ENCODE peak calls at places on chromosomes 3 and 15, in four cellular contexts. One of them, this sample, is unnamed.

GRCh38 chr3:58884457-58884856 is 165.4 kb downstream of the CFAP20DC start:
- DNase-seq in cardiac muscle cell: no peak
- DNase-seq in fibroblast of lung: no peak
- DNase-seq in CD8-positive, alpha-beta memory T cell: no peak
- DNase-seq in this sample: no peak

GRCh38 chr15:70036585-70037343 is 61.0 kb downstream of the TLE3 start:
- DNase-seq in cardiac muscle cell: no peak
- DNase-seq in fibroblast of lung: no peak
- DNase-seq in CD8-positive, alpha-beta memory T cell: no peak
- DNase-seq in this sample: peak; percentile 40

GRCh38 chr15:39172380-39173281 is 408.2 kb upstream of the THBS1 start:
- DNase-seq in cardiac muscle cell: peak; percentile 74
- DNase-seq in fibroblast of lung: peak; percentile 73
- DNase-seq in CD8-positive, alpha-beta memory T cell: no peak
- DNase-seq in this sample: peak; percentile 6

GRCh38 chr15:95826831-95827230 is 503.7 kb upstream of the NR2F2 start:
- DNase-seq in cardiac muscle cell: no peak
- DNase-seq in fibroblast of lung: no peak
- DNase-seq in CD8-positive, alpha-beta memory T cell: no peak
- DNase-seq in this sample: no peak

GRCh38 chr3:137347817-137348368 is 390.1 kb downstream of the IL20RB start:
- DNase-seq in cardiac muscle cell: no peak
- DNase-seq in fibroblast of lung: no peak
- DNase-seq in CD8-positive, alpha-beta memory T cell: no peak
- DNase-seq in this sample: no peak

GRCh38 chr15:99921086-99921485 is 187.8 kb upstream of the LYSMD4 start:
- DNase-seq in cardiac muscle cell: peak; percentile 50
- DNase-seq in fibroblast of lung: no peak
- DNase-seq in CD8-positive, alpha-beta memory T cell: no peak
- DNase-seq in this sample: no peak

GRCh38 chr3:43248194-43248593 is 38.1 kb upstream of the SNRK start:
- DNase-seq in cardiac muscle cell: no peak
- DNase-seq in fibroblast of lung: no peak
- DNase-seq in CD8-positive, alpha-beta memory T cell: no peak
- DNase-seq in this sample: no peak

GRCh38 chr3:193053031-193053430 is 135.4 kb upstream of the MB21D2 start:
- DNase-seq in cardiac muscle cell: peak; percentile 18
- DNase-seq in fibroblast of lung: no peak
- DNase-seq in CD8-positive, alpha-beta memory T cell: no peak
- DNase-seq in this sample: no peak

GRCh38 chr3:47162695-47163022 is 1.3 kb downstream of the SETD2 start:
- DNase-seq in cardiac muscle cell: peak; percentile 12
- DNase-seq in fibroblast of lung: peak; percentile 22
- DNase-seq in CD8-positive, alpha-beta memory T cell: no peak
- DNase-seq in this sample: peak; percentile 29

GRCh38 chr3:64666171-64666581 is 21.6 kb downstream of the ADAMTS9 start:
- DNase-seq in cardiac muscle cell: peak; percentile 23
- DNase-seq in fibroblast of lung: no peak
- DNase-seq in CD8-positive, alpha-beta memory T cell: no peak
- DNase-seq in this sample: no peak

GRCh38 chr3:179589143-179589542 is 15.3 kb downstream of the MRPL47 start:
- DNase-seq in cardiac muscle cell: peak; percentile 48
- DNase-seq in fibroblast of lung: no peak
- DNase-seq in CD8-positive, alpha-beta memory T cell: no peak
- DNase-seq in this sample: no peak

GRCh38 chr15:77107068-77107467 is 36.2 kb upstream of the TSPAN3 start:
- DNase-seq in cardiac muscle cell: peak; percentile 77
- DNase-seq in fibroblast of lung: peak; percentile 46
- DNase-seq in CD8-positive, alpha-beta memory T cell: no peak
- DNase-seq in this sample: no peak

GRCh38 chr3:20041197-20041780 is 1.0 kb downstream of the KAT2B start:
- DNase-seq in cardiac muscle cell: peak; percentile 72
- DNase-seq in fibroblast of lung: peak; percentile 75
- DNase-seq in CD8-positive, alpha-beta memory T cell: peak; percentile 70
- DNase-seq in this sample: peak; percentile 85

DNA sequence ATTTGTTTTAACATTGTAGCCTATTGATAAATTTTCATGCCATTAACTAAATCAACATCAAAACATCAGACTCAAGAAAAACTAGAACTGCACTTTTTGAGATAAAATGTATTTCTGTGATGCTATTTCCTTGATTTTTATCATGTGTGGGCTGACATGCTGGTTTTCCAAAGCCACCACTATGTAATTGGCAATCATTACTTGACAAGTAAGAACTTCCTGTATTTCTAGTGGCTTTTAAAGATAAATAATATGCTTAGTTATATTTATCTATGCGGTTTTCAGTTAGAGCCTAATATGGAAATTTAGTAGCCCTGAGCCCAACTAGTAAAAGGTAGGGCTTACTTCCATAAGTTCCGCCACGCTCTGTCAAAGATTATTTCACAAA is 91.5 kb downstream of the PPARG start:
- DNase-seq in cardiac muscle cell: no peak
- DNase-seq in fibroblast of lung: no peak
- DNase-seq in CD8-positive, alpha-beta memory T cell: no peak
- DNase-seq in this sample: no peak
- H3K36me3 ChIP-seq in cardiac muscle cell: no peaks in the 10 kb centered on the region
- H3K36me3 ChIP-seq in fibroblast of lung: no peaks in the 10 kb centered on the region
- H3K36me3 ChIP-seq in CD8-positive, alpha-beta memory T cell: no peaks in the 10 kb centered on the region
- H3K36me3 ChIP-seq in this sample: no peaks in the 10 kb centered on the region

GRCh38 chr3:194135516-194135805 is 487 bp upstream of the HES1 start:
- DNase-seq in cardiac muscle cell: no peak
- DNase-seq in fibroblast of lung: no peak
- DNase-seq in CD8-positive, alpha-beta memory T cell: no peak
- DNase-seq in this sample: no peak
- H3K4me1 ChIP-seq in cardiac muscle cell: peaks cover 37% of the 10 kb centered on the region
- H3K4me1 ChIP-seq in fibroblast of lung: peaks cover 20% of the 10 kb centered on the region
- H3K4me1 ChIP-seq in CD8-positive, alpha-beta memory T cell: peaks cover 34% of the 10 kb centered on the region
- H3K4me1 ChIP-seq in this sample: peaks cover 14% of the 10 kb centered on the region

DNA sequence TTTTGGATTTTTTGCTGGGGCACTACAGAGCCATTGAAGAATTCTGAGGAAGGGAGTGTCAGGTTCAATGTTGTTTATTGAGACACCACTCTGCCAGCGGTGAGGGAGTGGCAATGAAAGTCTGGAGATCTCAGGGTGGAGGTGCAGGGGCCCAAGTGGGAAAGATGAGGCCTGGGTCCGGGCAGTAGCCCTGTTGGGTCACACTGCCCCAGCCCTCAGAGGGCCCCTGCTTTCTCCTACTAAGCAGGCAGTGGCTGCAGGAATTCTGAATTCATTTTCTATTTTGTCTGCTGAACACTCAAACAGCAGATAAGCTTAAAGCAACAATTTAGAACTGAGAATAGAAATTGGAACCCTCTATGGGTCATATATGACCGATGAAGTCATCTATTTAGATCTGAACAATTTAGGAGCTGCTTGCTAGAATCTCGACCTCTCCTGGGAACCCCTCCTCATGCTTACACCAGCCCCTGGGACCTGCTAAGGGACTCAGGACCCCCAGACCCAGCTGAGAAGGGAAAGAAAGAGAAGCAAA is 17.9 kb downstream of the HRH1 start:
- DNase-seq in cardiac muscle cell: no peak
- DNase-seq in fibroblast of lung: peak; percentile 60
- DNase-seq in CD8-positive, alpha-beta memory T cell: no peak
- DNase-seq in this sample: no peak
- H3K27me3 ChIP-seq in cardiac muscle cell: no peaks in the 10 kb centered on the region
- H3K27me3 ChIP-seq in fibroblast of lung: no peaks in the 10 kb centered on the region
- H3K27me3 ChIP-seq in CD8-positive, alpha-beta memory T cell: peaks cover 7% of the 10 kb centered on the region
- H3K27me3 ChIP-seq in this sample: no peaks in the 10 kb centered on the region

DNA sequence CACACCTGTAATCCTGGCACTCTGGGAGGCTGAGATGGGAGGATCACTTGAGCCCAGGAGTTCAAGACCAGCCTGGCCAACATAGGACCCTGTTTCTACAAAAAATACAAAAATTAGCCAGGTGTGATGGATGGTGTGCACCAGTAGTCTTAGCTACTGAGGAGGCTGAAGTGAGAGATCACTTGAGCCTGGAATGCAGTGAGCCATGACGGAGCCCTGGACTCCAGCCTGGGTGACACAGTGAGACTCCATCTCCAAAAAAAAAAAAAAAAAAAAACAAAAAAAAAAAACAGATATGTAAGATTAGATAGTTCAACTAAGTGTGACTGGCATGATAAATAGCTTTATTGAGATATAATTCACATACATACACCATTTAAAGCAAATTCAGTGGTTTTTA is 9.7 kb downstream of the RBSN start:
- DNase-seq in cardiac muscle cell: no peak
- DNase-seq in fibroblast of lung: no peak
- DNase-seq in CD8-positive, alpha-beta memory T cell: no peak
- DNase-seq in this sample: no peak
- H3K36me3 ChIP-seq in cardiac muscle cell: peaks cover 50% of the 10 kb centered on the region
- H3K36me3 ChIP-seq in fibroblast of lung: peaks cover 2% of the 10 kb centered on the region
- H3K36me3 ChIP-seq in CD8-positive, alpha-beta memory T cell: peaks cover 22% of the 10 kb centered on the region
- H3K36me3 ChIP-seq in this sample: peaks cover 23% of the 10 kb centered on the region

DNA sequence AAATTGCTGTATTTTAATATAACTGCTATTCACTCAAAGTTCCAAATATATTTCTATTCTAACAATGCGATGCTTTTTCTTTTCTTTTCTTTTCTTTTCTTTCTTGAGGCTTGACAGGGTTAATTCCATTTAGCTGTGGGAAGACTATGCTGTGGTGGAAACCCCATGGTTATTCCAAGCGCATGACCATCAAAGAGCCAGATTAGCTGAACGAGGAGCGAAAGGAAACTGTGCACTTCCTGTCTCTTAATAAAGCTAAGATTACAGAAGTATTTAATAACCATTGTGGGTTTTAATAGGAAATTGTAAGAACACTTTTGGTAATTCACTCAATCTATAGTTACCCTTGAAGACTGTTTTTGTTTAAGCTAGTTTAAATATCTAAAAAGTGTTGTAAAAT is 105.2 kb downstream of the ZIC1 start:
- DNase-seq in cardiac muscle cell: no peak
- DNase-seq in fibroblast of lung: no peak
- DNase-seq in CD8-positive, alpha-beta memory T cell: no peak
- DNase-seq in this sample: no peak
- H3K4me1 ChIP-seq in cardiac muscle cell: no peaks in the 10 kb centered on the region
- H3K4me1 ChIP-seq in fibroblast of lung: no peaks in the 10 kb centered on the region
- H3K4me1 ChIP-seq in CD8-positive, alpha-beta memory T cell: no peaks in the 10 kb centered on the region
- H3K4me1 ChIP-seq in this sample: no peaks in the 10 kb centered on the region

DNA sequence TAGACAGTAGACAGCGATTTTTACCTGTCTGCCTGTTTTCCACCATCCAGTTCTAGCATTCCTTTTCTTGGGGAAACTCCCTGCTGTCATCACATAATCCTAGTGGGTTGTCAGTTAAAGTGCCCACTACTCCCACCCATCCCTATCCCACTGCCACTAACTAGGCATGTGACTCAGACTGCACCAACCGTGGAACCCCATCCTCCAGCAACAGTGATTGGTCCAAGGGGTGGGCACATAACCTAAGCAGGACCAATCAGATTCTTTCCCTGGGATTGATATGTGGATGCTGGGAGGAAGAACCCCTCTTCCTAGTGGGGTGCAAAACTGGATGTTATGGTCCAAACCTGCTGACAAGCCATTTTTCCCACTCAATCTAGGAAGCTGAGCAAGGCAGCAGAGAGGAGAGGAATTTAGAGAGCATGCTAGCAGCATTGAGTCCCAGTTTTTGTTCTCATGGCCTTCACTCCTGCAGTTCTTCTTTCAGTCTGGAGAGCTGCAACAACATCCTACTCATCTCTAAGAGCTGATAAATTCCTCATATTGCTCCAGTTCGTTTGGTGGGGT is 3.9 kb upstream of the INSYN1 start:
- DNase-seq in cardiac muscle cell: no peak
- DNase-seq in fibroblast of lung: no peak
- DNase-seq in CD8-positive, alpha-beta memory T cell: no peak
- DNase-seq in this sample: no peak
- H3K27me3 ChIP-seq in cardiac muscle cell: peaks cover 5% of the 10 kb centered on the region
- H3K27me3 ChIP-seq in fibroblast of lung: peaks cover 28% of the 10 kb centered on the region
- H3K27me3 ChIP-seq in CD8-positive, alpha-beta memory T cell: no peaks in the 10 kb centered on the region
- H3K27me3 ChIP-seq in this sample: peaks cover 5% of the 10 kb centered on the region

This sample was measured in small intestine.